ENCODE peak calls at places on chromosome 21, in four cellular contexts. E, K, H and L are unnamed samples.

GRCh38 chr21:40130476-40130875 is 263.2 kb downstream of the PCP4 start:
- DNase-seq in E (no peak), K (no peak), H (no peak), L (no peak)

GRCh38 chr21:22791986-22792560 is 1793.9 kb downstream of the NCAM2 start:
- DNase-seq in E (peak), K (no peak), H (no peak), L (peak)

GRCh38 chr21:35050348-35051286 is 1.5 kb upstream of the RUNX1 start:
- DNase-seq in E (no peak), K (no peak), H (no peak), L (no peak)

GRCh38 chr21:14290584-14290983 is 74.6 kb downstream of the RBM11 start:
- DNase-seq in E (no peak), K (no peak), H (no peak), L (no peak)

GRCh38 chr21:45508607-45509565 is 33.4 kb downstream of the SLC19A1 start:
- DNase-seq in E (no peak), K (no peak), H (peak), L (peak)

GRCh38 chr21:45613396-45613795 is 30.1 kb upstream of the PCBP3 start:
- DNase-seq in E (no peak), K (peak), H (no peak), L (no peak)

GRCh38 chr21:46161800-46162592 is 6.6 kb upstream of the FTCD start:
- DNase-seq in E (no peak), K (no peak), H (no peak), L (peak)

GRCh38 chr21:25361097-25361496 is 246.2 kb downstream of the MRPL39 start:
- DNase-seq in E (no peak), K (no peak), H (no peak), L (no peak)

GRCh38 chr21:14926186-14926585 is 138.6 kb downstream of the NRIP1 start:
- DNase-seq in E (no peak), K (no peak), H (no peak), L (no peak)

GRCh38 chr21:16116798-16117197 is 387.0 kb downstream of the USP25 start:
- DNase-seq in E (no peak), K (no peak), H (no peak), L (no peak)

GRCh38 chr21:36751383-36751782 is 52.5 kb downstream of the SIM2 start:
- DNase-seq in E (no peak), K (no peak), H (no peak), L (no peak)

GRCh38 chr21:42341776-42342542 is 8.8 kb downstream of the TFF2 start:
- DNase-seq in E (no peak), K (no peak), H (no peak), L (no peak)

GRCh38 chr21:16588433-16588860 is 858.7 kb downstream of the USP25 start:
- DNase-seq in E (no peak), K (peak), H (peak), L (peak)

GRCh38 chr21:27196651-27197050 is 229.8 kb upstream of the ADAMTS5 start:
- DNase-seq in E (no peak), K (no peak), H (no peak), L (no peak)

GRCh38 chr21:35232545-35233176 is 183.6 kb upstream of the RUNX1 start:
- DNase-seq in E (no peak), K (no peak), H (no peak), L (no peak)

GRCh38 chr21:41337515-41337914 is 20.9 kb downstream of the FAM3B start:
- DNase-seq in E (no peak), K (no peak), H (no peak), L (no peak)

GRCh38 chr21:46079357-46080170 is 18.3 kb upstream of the COL6A2 start:
- DNase-seq in E (no peak), K (peak), H (no peak), L (no peak)

GRCh38 chr21:41752231-41752681 is 14.6 kb downstream of the RIPK4 start:
- DNase-seq in E (no peak), K (no peak), H (no peak), L (no peak)

GRCh38 chr21:41220208-41220733 is 52.3 kb downstream of the BACE2 start:
- DNase-seq in E (no peak), K (no peak), H (no peak), L (no peak)

GRCh38 chr21:39348355-39349210 is at the start of gene HMGN1:
- DNase-seq in E (peak), K (peak), H (peak), L (peak)

GRCh38 chr21:16308269-16308668 is 578.5 kb downstream of the USP25 start:
- DNase-seq in E (no peak), K (no peak), H (no peak), L (no peak)